ENCODE peak calls at places on chromosomes 16 and 17, in six cellular contexts. I is H1, B is SK-N-SH, E is A549, M is HCT116, F is WTC11. Y is an unnamed sample.

GRCh38 chr17:12821376-12821940 is 32.2 kb downstream of the ARHGAP44 start:
- DNase-seq in I (no peak), B (no peak), E (no peak), M (no peak), F (no peak), Y (no peak)

GRCh38 chr17:40362696-40363479 is 1.6 kb downstream of the GJD3 start:
- DNase-seq in I (no peak), B (peak; percentile 93), E (peak; percentile 93), M (peak; percentile 54), F (peak; percentile 92), Y (peak; percentile 90)

GRCh38 chr16:85335584-85336492 is 223.6 kb upstream of the CIBAR2 start:
- DNase-seq in I (no peak), B (no peak), E (peak; percentile 35), M (no peak), F (no peak), Y (peak; percentile 24)

GRCh38 chr17:73872816-73873215 is 228.6 kb upstream of the SDK2 start:
- DNase-seq in I (no peak), B (no peak), E (no peak), M (no peak), F (no peak), Y (no peak)

GRCh38 chr17:71392715-71393567 is 727.9 kb upstream of the SOX9 start:
- DNase-seq in I (no peak), B (no peak), E (no peak), M (no peak), F (no peak), Y (no peak)

GRCh38 chr16:49478107-49478506 is 104.5 kb downstream of the C16orf78 start:
- DNase-seq in I (no peak), B (no peak), E (no peak), M (no peak), F (peak; percentile 1), Y (no peak)

GRCh38 chr16:58513874-58514273 is 1.4 kb upstream of the SETD6 start:
- DNase-seq in I (no peak), B (no peak), E (no peak), M (no peak), F (no peak), Y (no peak)

GRCh38 chr17:11561281-11561680 is 37.0 kb upstream of the DNAH9 start:
- DNase-seq in I (no peak), B (no peak), E (no peak), M (no peak), F (no peak), Y (no peak)

GRCh38 chr17:37089998-37090397 is 141.2 kb downstream of the AATF start:
- DNase-seq in I (no peak), B (no peak), E (no peak), M (no peak), F (no peak), Y (peak; percentile 87)

GRCh38 chr16:89443727-89444084 is 46.7 kb downstream of the ANKRD11 start:
- DNase-seq in I (no peak), B (no peak), E (no peak), M (no peak), F (no peak), Y (no peak)

GRCh38 chr16:30005341-30006094 is 5.3 kb downstream of the DOC2A start:
- DNase-seq in I (no peak), B (peak; percentile 91), E (peak; percentile 59), M (no peak), F (no peak), Y (peak; percentile 52)

GRCh38 chr16:69348222-69348621 is 3.4 kb downstream of the TMED6 start:
- DNase-seq in I (no peak), B (no peak), E (no peak), M (no peak), F (no peak), Y (no peak)

DNA sequence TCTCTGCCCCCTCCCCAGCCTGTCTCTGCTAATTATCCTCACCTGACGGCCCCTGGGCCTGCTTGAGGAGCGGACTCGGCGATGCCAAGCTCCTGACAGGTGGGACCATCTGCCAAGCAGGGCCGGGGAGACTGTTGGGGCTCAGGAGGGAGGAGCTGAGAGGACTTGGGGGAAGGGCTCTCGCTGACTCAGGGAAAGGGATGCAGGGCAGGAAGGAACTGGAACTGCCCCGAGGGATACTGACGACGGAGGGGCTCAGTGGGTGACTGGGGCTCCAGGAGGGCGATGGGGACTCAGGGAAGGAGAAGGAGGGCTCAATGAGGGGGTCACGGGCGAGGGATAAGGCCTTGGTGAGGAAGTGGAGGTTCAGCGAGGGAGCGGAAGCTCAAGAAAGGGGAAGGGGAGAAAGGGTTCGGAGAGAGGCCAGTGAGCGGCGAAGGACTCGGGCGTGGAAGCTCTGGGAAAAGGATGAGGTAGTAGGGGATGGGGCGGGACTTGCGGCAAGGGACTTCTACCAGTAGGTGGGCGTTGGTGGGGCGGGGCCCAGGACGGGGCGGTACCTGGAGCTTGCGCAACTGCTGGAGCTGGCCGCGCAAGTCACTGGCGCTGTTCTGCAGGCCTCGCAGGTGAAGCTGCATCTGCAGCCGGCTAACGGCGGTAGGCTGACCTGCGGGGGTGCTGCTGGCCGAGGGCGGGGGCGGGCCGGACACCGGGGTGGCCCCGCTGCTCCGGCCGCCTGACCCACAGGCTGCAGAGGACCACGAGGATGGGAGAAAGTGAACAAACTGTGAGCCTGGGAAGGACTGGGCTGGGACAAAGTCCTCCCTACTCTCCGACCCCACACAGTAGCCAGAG is 46.5 kb downstream of the SRCIN1 start:
- DNase-seq in I (peak; percentile 89), B (no peak), E (peak; percentile 96), M (peak; percentile 80), F (peak; percentile 98), Y (peak; percentile 90)
- TF ChIP-seq MAX in I (peak; percentile 36), B (no peak), E (peak; percentile 78), M (no peak), F (peak; percentile 48), Y (peak; percentile 34)

GRCh38 chr17:82215972-82216300 is 3.3 kb upstream of the CCDC57 start:
- DNase-seq in I (no peak), B (peak; percentile 31), E (no peak), M (no peak), F (no peak), Y (no peak)
- TF ChIP-seq MAX in I (no peak), B (no peak), E (peak; percentile 7), M (no peak), F (no peak), Y (no peak)

GRCh38 chr16:9256196-9256595 is 164.8 kb downstream of the HAPSTR1 start:
- DNase-seq in I (peak; percentile 58), B (peak; percentile 34), E (peak; percentile 37), M (peak; percentile 36), F (peak; percentile 90), Y (peak; percentile 39)
- TF ChIP-seq MAX in I (no peak), B (no peak), E (no peak), M (no peak), F (no peak), Y (no peak)

GRCh38 chr17:64130559-64131001 is 636 bp upstream of the ERN1 start:
- DNase-seq in I (no peak), B (no peak), E (no peak), M (no peak), F (no peak), Y (no peak)
- TF ChIP-seq MAX in I (no peak), B (no peak), E (peak; percentile 12), M (no peak), F (no peak), Y (no peak)